ENCODE peak calls at places on chromosomes 11 and 22, in five cellular contexts. R is ovary, U is right lobe of liver, G is uterus, H is pancreas. F is an unnamed sample.

GRCh38 chr22:41479671-41480396 is 10.9 kb downstream of the ACO2 start:
- DNase-seq in G (no peak), R (no peak), U (no peak), H (no peak), F (no peak)

GRCh38 chr11:62921573-62922188 is 518 bp upstream of the CHRM1 start:
- DNase-seq in H (peak; percentile 75), U (no peak), G (no peak), R (no peak), F (no peak)

GRCh38 chr11:58796333-58797049 is 48.0 kb downstream of the GLYATL2 start:
- DNase-seq in U (peak; percentile 65), G (no peak), H (peak; percentile 34), R (no peak), F (no peak)

GRCh38 chr11:12110714-12111481 is 508 bp downstream of the MICAL2 start:
- DNase-seq in H (peak; percentile 52), R (peak; percentile 74), U (peak; percentile 58), G (peak; percentile 45), F (no peak)

GRCh38 chr22:42283288-42284229 is 13.1 kb upstream of the TCF20 start:
- DNase-seq in U (peak; percentile 21), R (no peak), H (no peak), G (peak; percentile 30), F (no peak)

GRCh38 chr22:22848364-22848866 is 39.2 kb upstream of the IGLL5 start:
- DNase-seq in U (peak; percentile 68), R (peak; percentile 47), H (peak; percentile 76), G (no peak), F (no peak)

GRCh38 chr11:130409618-130410388 is 18.6 kb downstream of the ADAMTS8 start:
- DNase-seq in R (no peak), U (no peak), H (no peak), G (no peak), F (no peak)

GRCh38 chr22:50010676-50011446 is 1.7 kb downstream of the IL17REL start:
- DNase-seq in U (no peak), R (peak; percentile 31), G (no peak), H (no peak), F (no peak)

GRCh38 chr11:64850979-64851567 is 6.6 kb upstream of the CDC42BPG start:
- DNase-seq in H (no peak), U (no peak), G (no peak), R (no peak), F (peak; percentile 78)

GRCh38 chr22:44168206-44168605 is 12.5 kb upstream of the PARVG start:
- DNase-seq in R (no peak), G (no peak), U (no peak), H (no peak), F (no peak)

GRCh38 chr11:103887001-103887680 is 149.3 kb upstream of the DDI1 start:
- DNase-seq in R (no peak), U (no peak), H (no peak), G (no peak), F (no peak)

GRCh38 chr11:95652002-95652472 is 137.5 kb downstream of the FAM76B start:
- DNase-seq in H (no peak), U (no peak), R (no peak), G (no peak), F (no peak)

GRCh38 chr22:44161673-44162072 is 19.1 kb upstream of the PARVG start:
- DNase-seq in H (no peak), R (no peak), G (no peak), U (no peak), F (no peak)

GRCh38 chr22:38313384-38313955 is 3.8 kb downstream of the CSNK1E start:
- DNase-seq in H (no peak), R (peak; percentile 95), G (peak; percentile 86), U (peak; percentile 67), F (no peak)

GRCh38 chr11:65489061-65489705 is 9.7 kb upstream of the MALAT1 start:
- DNase-seq in G (peak; percentile 75), H (peak; percentile 42), R (peak; percentile 56), U (no peak), F (no peak)

GRCh38 chr22:50030315-50031188 is 18.0 kb upstream of the IL17REL start:
- DNase-seq in H (peak; percentile 78), G (peak; percentile 65), R (peak; percentile 86), U (peak; percentile 79), F (peak; percentile 30)

GRCh38 chr22:21447694-21448402 is 19.3 kb upstream of the TMEM191C start:
- DNase-seq in G (peak; percentile 11), U (no peak), R (peak; percentile 26), H (peak; percentile 81), F (no peak)

GRCh38 chr11:85627332-85627997 is at the start of gene DLG2:
- DNase-seq in G (peak; percentile 29), H (no peak), R (no peak), U (no peak), F (no peak)

GRCh38 chr11:123479048-123479837 is 49.2 kb downstream of the GRAMD1B start:
- DNase-seq in H (no peak), G (no peak), R (no peak), U (no peak), F (peak; percentile 69)

GRCh38 chr22:46077669-46078099 is 72.6 kb upstream of the PPARA start:
- DNase-seq in R (peak; percentile 72), H (peak; percentile 30), G (peak; percentile 54), U (peak; percentile 23), F (no peak)

GRCh38 chr11:125443767-125444311 is 52.2 kb downstream of the FEZ1 start:
- DNase-seq in U (no peak), H (no peak), R (no peak), G (no peak), F (no peak)

GRCh38 chr11:116782728-116783127 is 5.1 kb downstream of the ZPR1 start:
- DNase-seq in R (no peak), H (no peak), G (no peak), U (no peak), F (no peak)

GRCh38 chr22:17910561-17911311 is 113.6 kb downstream of the MICAL3 start:
- DNase-seq in R (peak; percentile 77), G (peak; percentile 75), H (peak; percentile 45), U (peak; percentile 46), F (no peak)
- TF ChIP-seq CTCF in R (no peak), G (peak; percentile 47), H (no peak), U (peak; percentile 15), F (no peak)

GRCh38 chr11:46203746-46204145 is 73.7 kb upstream of the CREB3L1 start:
- DNase-seq in H (no peak), R (no peak), U (no peak), G (no peak), F (no peak)
- H3K4me3 ChIP-seq in H (no peak overlapping the region), R (no peak overlapping the region), U (no peak overlapping the region), G (no peak overlapping the region), F (no peak overlapping the region)

GRCh38 chr11:106233191-106233590 is 155.7 kb downstream of the AASDHPPT start:
- DNase-seq in U (no peak), H (no peak), G (no peak), R (no peak), F (no peak)

GRCh38 chr11:106228996-106229395 is 151.5 kb downstream of the AASDHPPT start:
- DNase-seq in R (no peak), H (no peak), U (no peak), G (no peak), F (no peak)

GRCh38 chr11:106236295-106236694 is 158.8 kb downstream of the AASDHPPT start:
- DNase-seq in U (no peak), G (no peak), H (no peak), R (no peak), F (no peak)

GRCh38 chr11:106234794-106235193 is 157.3 kb downstream of the AASDHPPT start:
- DNase-seq in H (no peak), U (no peak), G (no peak), R (no peak), F (no peak)

DNA sequence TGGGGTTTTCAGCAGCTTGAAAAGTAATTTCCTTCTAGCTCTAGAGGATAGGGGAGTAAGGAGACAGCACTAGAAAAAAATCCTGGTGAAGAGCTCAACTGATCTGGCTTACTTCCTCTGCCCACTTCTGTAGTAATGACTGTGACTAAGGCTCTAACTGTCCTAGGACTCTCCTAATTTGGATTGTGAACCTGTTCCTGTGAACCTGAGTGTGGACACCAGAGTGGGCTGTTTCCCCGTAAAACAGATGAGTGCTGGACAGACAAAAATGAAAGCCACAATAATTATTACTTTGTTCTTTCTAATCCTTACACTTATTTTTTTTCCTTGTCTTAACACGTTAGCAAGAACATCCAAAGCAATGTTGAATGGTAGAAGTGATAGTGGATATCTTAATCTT is 154.1 kb downstream of the AASDHPPT start:
- DNase-seq in H (no peak), G (no peak), R (no peak), U (no peak), F (no peak)
- TF ChIP-seq CTCF in H (no peak), G (no peak), R (no peak), U (no peak), F (no peak)

DNA sequence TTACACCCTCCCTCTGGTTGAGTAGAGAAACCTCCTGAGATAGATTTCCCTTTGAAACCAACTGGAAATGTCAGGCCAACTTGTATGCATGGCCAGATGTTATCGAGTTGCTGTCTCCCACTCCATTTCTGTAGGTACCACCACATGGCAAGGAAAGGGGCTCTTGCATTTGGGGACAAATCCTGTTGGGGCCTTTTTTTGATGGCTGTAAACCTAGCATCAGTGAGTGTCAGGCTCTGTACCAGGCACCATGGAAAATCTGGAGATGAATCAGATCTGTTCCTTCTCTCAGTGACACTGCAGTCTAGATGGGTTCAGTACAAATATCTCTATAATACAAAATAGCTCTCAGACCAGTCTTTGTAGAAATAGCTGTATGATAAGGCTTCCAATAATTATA is 58.4 kb downstream of the TRAF6 start:
- DNase-seq in H (no peak), U (no peak), G (no peak), R (no peak), F (no peak)
- H3K4me3 ChIP-seq in H (no peak overlapping the region), U (no peak overlapping the region), G (no peak overlapping the region), R (no peak overlapping the region), F (no peak overlapping the region)

DNA sequence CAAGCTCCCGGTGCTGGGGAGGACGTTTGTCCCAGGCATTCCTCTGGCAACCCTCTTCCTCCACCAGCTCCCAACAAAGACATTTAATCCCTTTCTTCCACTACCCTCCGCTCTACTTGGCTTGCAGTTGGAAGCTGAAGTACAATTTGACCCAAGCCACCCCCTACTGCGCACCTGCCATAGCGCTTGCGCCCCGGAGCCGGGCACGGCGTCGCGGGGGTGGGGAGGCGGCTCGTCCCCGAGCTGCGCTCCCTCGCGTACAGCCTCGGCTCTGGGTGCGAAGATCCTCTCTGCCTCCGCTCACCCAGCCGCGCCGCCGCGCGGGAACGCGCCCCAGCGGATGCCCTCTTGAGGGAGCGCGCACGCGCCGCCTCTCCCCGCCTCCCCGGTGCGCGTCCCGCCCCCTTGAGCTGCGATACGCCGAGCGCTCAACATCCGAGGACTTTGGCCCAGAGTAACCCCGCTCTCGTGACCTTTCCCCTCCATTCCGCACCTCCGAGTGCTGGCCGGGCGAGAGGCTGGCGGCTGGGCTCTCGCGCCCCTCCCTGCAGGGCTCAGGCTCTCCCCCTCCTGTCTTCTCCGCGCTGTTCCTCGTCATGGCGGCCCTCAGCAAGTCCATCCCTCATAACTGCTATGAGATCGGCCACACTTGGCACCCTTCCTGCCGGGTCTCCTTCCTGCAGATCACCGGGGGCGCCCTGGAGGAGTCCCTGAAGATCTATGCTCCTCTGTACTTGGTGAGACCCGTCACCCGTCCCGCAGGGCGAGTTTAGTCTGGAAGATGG is at the start of gene TMEM135:
- DNase-seq in U (peak; percentile 98), G (peak; percentile 91), R (peak; percentile 94), H (peak; percentile 92), F (peak; percentile 85)
- TF ChIP-seq CTCF in U (no peak), G (no peak), R (no peak), H (no peak), F (peak; percentile 1)

F was measured in GM12864.